ENCODE peak calls at places on chromosomes 16 and 17, in five cellular contexts. S is brain microvascular endothelial cell, W is uterus, L is NCI-H510A treated with DMSO at 0.1 percent for 48 hours, C is GM04503. B is an unnamed sample.

GRCh38 chr17:76753061-76753961 is 15.4 kb downstream of the MFSD11 start:
- DNase-seq in S (no peak), W (no peak), L (no peak), C (no peak), B (peak)

GRCh38 chr16:57824880-57825279 is 22.6 kb upstream of the KIFC3 start:
- DNase-seq in S (no peak), W (no peak), L (peak), C (no peak), B (peak)

GRCh38 chr17:45873728-45874127 is 20.6 kb upstream of the MAPT start:
- DNase-seq in S (peak), W (no peak), L (no peak), C (no peak), B (no peak)

GRCh38 chr17:1762906-1763829 is 1.3 kb downstream of the SERPINF1 start:
- DNase-seq in S (peak), W (peak), L (no peak), C (peak), B (no peak)

GRCh38 chr17:82003411-82004381 is 19.0 kb downstream of the CENPX start:
- DNase-seq in S (peak), W (peak), L (no peak), C (peak), B (peak)

GRCh38 chr16:30740364-30741251 is 7.6 kb upstream of the PHKG2 start:
- DNase-seq in S (peak), W (peak), L (peak), C (no peak), B (peak)

GRCh38 chr16:89349947-89350633 is 132.6 kb downstream of the ZNF778 start:
- DNase-seq in S (no peak), W (no peak), L (no peak), C (no peak), B (no peak)

GRCh38 chr16:54816471-54816870 is 114.2 kb upstream of the IRX5 start:
- DNase-seq in S (no peak), W (no peak), L (no peak), C (no peak), B (no peak)

GRCh38 chr17:80371196-80371595 is 43.8 kb upstream of the ENDOV start:
- DNase-seq in S (no peak), W (no peak), L (no peak), C (no peak), B (no peak)

GRCh38 chr17:35748323-35748960 is 4.6 kb downstream of the GAS2L2 start:
- DNase-seq in S (no peak), W (no peak), L (no peak), C (no peak), B (no peak)

GRCh38 chr17:27530791-27531391 is 74.6 kb downstream of the KSR1 start:
- DNase-seq in S (no peak), W (no peak), L (peak), C (no peak), B (no peak)